ENCODE peak calls at places on chromosome 9, in ten cellular contexts. F is mucosa of descending colon, K is NB4, T is heart right ventricle, G is brain microvascular endothelial cell, A is mammary epithelial cell, L is dorsolateral prefrontal cortex, D is AG10803, E is transverse colon, W is psoas muscle. J is an unnamed sample.
A peak's percentile ranks its signal among the peaks of the same experiment; 100 is the strongest.

GRCh38 chr9:121373401-121373769 is 3.3 kb upstream of the STOM start:
- DNase-seq in G (no peak), A (peak; percentile 37), K (no peak), T (no peak), L (no peak), D (no peak), E (no peak), F (no peak), W (no peak), J (no peak)

GRCh38 chr9:100448266-100448665 is 21.3 kb downstream of the MSANTD3 start:
- DNase-seq in W (no peak), D (no peak), L (no peak), E (no peak), T (no peak), G (no peak), F (no peak), K (no peak), A (no peak), J (no peak)

GRCh38 chr9:7174301-7174700 is 416.5 kb downstream of the KDM4C start:
- DNase-seq in T (no peak), L (no peak), W (no peak), E (no peak), D (no peak), G (no peak), F (no peak), K (no peak), A (no peak), J (no peak)

GRCh38 chr9:113482991-113483675 is 19.6 kb downstream of the RGS3 start:
- DNase-seq in K (no peak), W (no peak), G (no peak), F (no peak), E (no peak), D (no peak), T (no peak), A (no peak), L (no peak), J (no peak)

GRCh38 chr9:134365791-134366222 is 39.6 kb downstream of the RXRA start:
- DNase-seq in A (peak; percentile 36), G (no peak), E (peak; percentile 50), T (peak; percentile 62), W (peak; percentile 84), L (no peak), K (peak; percentile 39), D (peak; percentile 65), F (no peak), J (no peak)

GRCh38 chr9:132500193-132500592 is 82.2 kb upstream of the BARHL1 start:
- DNase-seq in D (no peak), A (no peak), F (no peak), L (no peak), W (no peak), E (no peak), K (no peak), G (no peak), T (no peak), J (no peak)

GRCh38 chr9:134381671-134382505 is 55.6 kb downstream of the RXRA start:
- DNase-seq in L (no peak), G (no peak), E (peak; percentile 49), K (peak; percentile 56), F (peak; percentile 77), T (peak; percentile 70), D (no peak), A (no peak), W (no peak), J (no peak)

GRCh38 chr9:134690301-134690751 is 48.7 kb downstream of the COL5A1 start:
- DNase-seq in D (no peak), G (no peak), L (no peak), A (no peak), K (no peak), E (no peak), F (peak; percentile 21), T (no peak), W (no peak), J (no peak)

GRCh38 chr9:72041775-72042194 is 18.6 kb downstream of the C9orf57 start:
- DNase-seq in K (no peak), T (peak; percentile 43), E (no peak), A (peak; percentile 73), L (no peak), D (peak; percentile 79), F (no peak), G (no peak), W (peak; percentile 23), J (peak; percentile 49)

GRCh38 chr9:70413798-70414775 is at the start of gene KLF9:
- DNase-seq in G (peak; percentile 97), K (peak; percentile 92), F (peak; percentile 96), E (peak; percentile 95), T (peak; percentile 96), A (peak; percentile 97), L (peak; percentile 97), D (peak; percentile 98), W (peak; percentile 95), J (peak; percentile 94)

GRCh38 chr9:125854553-125855275 is 107.5 kb downstream of the PBX3 start:
- DNase-seq in E (no peak), D (no peak), L (no peak), T (no peak), F (no peak), W (no peak), G (peak; percentile 7), K (no peak), A (peak; percentile 43), J (no peak)

DNA sequence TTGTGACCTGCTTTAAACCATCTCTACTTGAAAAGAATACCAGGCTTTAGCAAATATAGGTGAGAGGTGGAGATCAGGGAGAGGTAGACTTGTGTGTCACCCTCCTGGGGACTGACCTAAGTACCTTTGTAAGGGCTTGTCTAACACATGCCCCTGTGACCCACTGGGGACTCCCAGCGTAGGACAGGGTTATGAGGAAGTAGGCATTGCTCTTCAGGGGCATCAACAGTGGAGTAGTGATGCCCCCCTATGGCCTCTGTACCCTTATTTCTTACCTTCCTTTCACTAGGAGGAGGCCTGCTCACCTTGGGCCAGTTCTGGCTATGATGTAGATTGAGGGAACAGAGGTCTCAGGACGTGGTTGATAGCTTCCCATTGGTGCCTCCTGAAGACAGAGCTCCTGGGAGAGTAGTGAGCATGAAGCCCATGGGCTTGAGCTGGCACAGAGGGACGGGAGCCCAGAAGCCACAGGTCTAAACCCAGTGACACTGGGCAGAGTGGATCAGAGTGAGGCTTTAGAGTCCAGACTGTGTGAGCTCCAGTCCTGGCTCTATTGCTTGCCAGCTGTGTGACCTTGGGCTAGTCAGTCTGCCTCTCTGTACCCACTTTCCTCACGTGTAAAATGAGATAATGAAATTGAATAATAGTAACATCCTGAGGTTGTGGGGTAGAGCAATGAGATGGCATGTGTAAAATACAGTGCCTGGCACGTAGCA is 191.7 kb downstream of the AOPEP start:
- DNase-seq in A (no peak), K (peak; percentile 28), F (no peak), D (no peak), W (no peak), T (no peak), L (no peak), E (no peak), G (no peak), J (no peak)
- TF ChIP-seq CTCF in A (no peak), K (no peak), F (no peak), D (no peak), W (no peak), T (no peak), L (no peak), E (no peak), G (no peak), J (no peak)

DNA sequence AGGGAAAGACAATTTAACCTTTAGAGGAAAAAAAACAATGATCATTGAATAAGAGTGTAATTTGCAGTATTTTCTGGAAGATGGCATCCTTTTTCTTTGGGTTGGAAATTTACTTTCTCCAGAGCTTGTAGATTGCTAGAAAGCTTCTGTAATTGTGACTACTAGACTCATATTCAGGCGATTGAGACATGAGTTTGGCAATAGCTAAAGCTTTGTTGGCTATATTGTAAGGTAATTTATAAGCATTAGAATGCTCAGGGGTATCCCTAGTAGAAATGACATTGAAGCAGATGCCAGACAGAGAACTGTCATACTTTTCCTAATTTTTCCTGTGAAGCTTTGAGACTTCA is 115.3 kb downstream of the UNC13B start:
- DNase-seq in L (no peak), A (no peak), E (no peak), T (no peak), K (no peak), F (no peak), G (no peak), W (no peak), D (peak; percentile 13), J (no peak)
- H3K4me3 ChIP-seq in L (no peak overlapping the region), A (no peak overlapping the region), E (no peak overlapping the region), T (no peak overlapping the region), K (no peak overlapping the region), F (no peak overlapping the region), G (no peak overlapping the region), W (peak overlapping the region; percentile 47), D (peak overlapping the region; percentile 43), J (no peak overlapping the region)

GRCh38 chr9:73079326-73079725 is 72.3 kb upstream of the ANXA1 start:
- DNase-seq in G (no peak), A (peak; percentile 77), F (no peak), T (no peak), D (no peak), L (no peak), W (no peak), E (no peak), K (no peak), J (no peak)
- TF ChIP-seq CTCF in G (no peak), A (peak; percentile 32), F (no peak), T (no peak), D (no peak), L (no peak), W (no peak), E (peak; percentile 21), K (no peak), J (no peak)

GRCh38 chr9:137621131-137621757 is 2.4 kb downstream of the EHMT1 start:
- DNase-seq in F (peak; percentile 9), E (no peak), D (no peak), L (no peak), K (no peak), W (no peak), G (peak; percentile 41), T (no peak), A (no peak), J (no peak)

GRCh38 chr9:137615387-137615871 is 3.4 kb upstream of the EHMT1 start:
- DNase-seq in W (no peak), L (no peak), T (no peak), A (no peak), K (no peak), G (no peak), E (no peak), F (no peak), D (no peak), J (no peak)

GRCh38 chr9:137618105-137619067 is at the start of gene EHMT1:
- DNase-seq in A (peak; percentile 76), W (peak; percentile 88), F (peak; percentile 90), G (peak; percentile 57), K (peak; percentile 83), L (peak; percentile 76), E (peak; percentile 91), T (peak; percentile 85), D (peak; percentile 73), J (peak; percentile 52)

GRCh38 chr9:137619240-137620090 is 660 bp downstream of the EHMT1 start:
- DNase-seq in D (peak; percentile 49), T (no peak), G (peak; percentile 33), K (peak; percentile 55), E (peak; percentile 46), F (peak; percentile 69), W (peak; percentile 44), A (peak; percentile 39), L (no peak), J (peak; percentile 15)

DNA sequence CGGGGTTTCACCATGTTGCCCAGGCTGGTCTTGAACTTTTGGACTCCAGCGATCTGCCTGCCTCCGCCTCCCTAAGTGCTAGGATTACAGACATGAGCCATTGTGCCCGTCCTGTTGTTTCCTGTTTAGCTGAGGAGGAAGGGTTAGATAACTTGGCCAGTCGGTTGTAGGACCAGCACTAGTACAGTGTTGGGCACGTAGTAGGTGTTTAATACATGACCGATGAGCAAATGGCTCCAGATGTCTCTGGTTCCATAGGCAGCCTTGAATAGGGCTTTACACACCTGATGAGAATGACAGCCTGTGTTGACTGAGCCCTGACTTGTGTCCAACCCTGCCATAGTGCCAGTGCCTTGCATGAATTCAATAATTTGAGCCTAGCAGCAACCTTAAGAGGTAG is 1.8 kb downstream of the EHMT1 start:
- DNase-seq in K (no peak), E (no peak), T (no peak), L (no peak), F (peak; percentile 2), D (no peak), G (no peak), W (no peak), A (no peak), J (no peak)
- H3K4me3 ChIP-seq in K (no peak overlapping the region), E (peak overlapping the region; percentile 54), T (peak overlapping the region; percentile 85), L (peak overlapping the region; percentile 76), F (no peak overlapping the region), D (peak overlapping the region; percentile 82), G (no peak overlapping the region), W (peak overlapping the region; percentile 74), A (no peak overlapping the region), J (peak overlapping the region; percentile 80)